ENCODE peak calls at places on chromosomes 11 and 22, in four cellular contexts. J is HL-60, H is K562, M is GM12878. K is an unnamed sample.

GRCh38 chr11:119501777-119502405 is 78.9 kb upstream of the THY1 start:
- DNase-seq in M (no peak), J (no peak), H (no peak), K (no peak)

GRCh38 chr11:29634248-29634647 is 382.6 kb downstream of the KCNA4 start:
- DNase-seq in M (no peak), H (no peak), J (no peak), K (no peak)

GRCh38 chr11:12473366-12473765 is 96.0 kb downstream of the PARVA start:
- DNase-seq in J (no peak), M (no peak), H (no peak), K (no peak)

GRCh38 chr11:13301522-13301921 is 23.9 kb downstream of the BMAL1 start:
- DNase-seq in M (no peak), H (no peak), J (no peak), K (no peak)

GRCh38 chr11:129658558-129658882 is 157.1 kb upstream of the TMEM45B start:
- DNase-seq in J (no peak), H (no peak), M (no peak), K (no peak)

GRCh38 chr11:43969543-43969942 is 27.1 kb downstream of the C11orf96 start:
- DNase-seq in H (no peak), M (no peak), J (no peak), K (no peak)

GRCh38 chr11:70579376-70579955 is 181.1 kb downstream of the CTTN start:
- DNase-seq in H (no peak), M (no peak), J (no peak), K (no peak)

GRCh38 chr11:34223021-34223813 is 117.8 kb downstream of the NAT10 start:
- DNase-seq in M (no peak), J (no peak), H (no peak), K (no peak)

GRCh38 chr11:132653237-132653636 is 879.1 kb downstream of the OPCML start:
- DNase-seq in M (no peak), H (no peak), J (no peak), K (no peak)

GRCh38 chr11:120950880-120951279 is 73.0 kb upstream of the TBCEL start:
- DNase-seq in M (no peak), H (no peak), J (no peak), K (no peak)

GRCh38 chr22:19046719-19047609 is 75.2 kb downstream of the DGCR2 start:
- DNase-seq in M (no peak), H (no peak), J (no peak), K (no peak)

GRCh38 chr11:43686207-43686606 is 5.7 kb downstream of the HSD17B12 start:
- DNase-seq in M (no peak), J (no peak), H (no peak), K (no peak)

GRCh38 chr22:34975721-34976120 is 90.2 kb upstream of the ISX start:
- DNase-seq in M (no peak), J (no peak), H (no peak), K (no peak)

GRCh38 chr22:44665115-44665514 is 36.9 kb upstream of the PRR5 start:
- DNase-seq in M (no peak), J (no peak), H (no peak), K (no peak)

GRCh38 chr22:32808038-32808445 is 6.5 kb downstream of the TIMP3 start:
- DNase-seq in H (no peak), J (no peak), M (no peak), K (no peak)

GRCh38 chr22:32804036-32804435 is 2.5 kb downstream of the TIMP3 start:
- DNase-seq in H (no peak), J (no peak), M (no peak), K (no peak)

GRCh38 chr22:32804823-32805585 is 3.5 kb downstream of the TIMP3 start:
- DNase-seq in H (no peak), M (no peak), J (no peak), K (no peak)

GRCh38 chr22:32805586-32805881 is 4.0 kb downstream of the TIMP3 start:
- DNase-seq in M (no peak), H (no peak), J (no peak), K (no peak)

GRCh38 chr22:32806296-32806695 is 4.8 kb downstream of the TIMP3 start:
- DNase-seq in J (no peak), H (no peak), M (no peak), K (no peak)
- TF ChIP-seq POLR2AphosphoS5 in J (no peak), H (no peak), M (no peak), K (no peak)

DNA sequence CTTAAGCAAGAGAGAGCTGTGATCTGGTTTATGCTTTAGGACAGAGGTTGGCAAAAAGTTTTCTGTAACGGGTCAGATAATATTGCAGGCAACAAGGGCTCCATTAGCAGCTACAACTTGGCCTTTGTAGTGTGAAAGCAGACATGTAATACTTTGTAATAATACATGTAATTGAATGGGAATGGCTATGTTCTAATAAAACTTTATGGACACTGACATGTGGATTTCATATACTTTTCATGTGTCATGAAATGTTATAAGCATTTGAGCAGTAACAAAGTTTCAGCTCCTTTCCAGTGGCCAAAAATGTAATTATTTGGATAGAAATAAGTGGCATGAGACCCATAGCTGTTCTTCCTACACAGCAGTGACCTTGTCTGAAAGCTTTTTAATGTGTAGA is 3.1 kb downstream of the DYNC2H1 start:
- DNase-seq in H (no peak), M (no peak), J (no peak), K (no peak)
- TF ChIP-seq SPI1 in H (no peak), M (no peak), J (no peak), K (no peak)

DNA sequence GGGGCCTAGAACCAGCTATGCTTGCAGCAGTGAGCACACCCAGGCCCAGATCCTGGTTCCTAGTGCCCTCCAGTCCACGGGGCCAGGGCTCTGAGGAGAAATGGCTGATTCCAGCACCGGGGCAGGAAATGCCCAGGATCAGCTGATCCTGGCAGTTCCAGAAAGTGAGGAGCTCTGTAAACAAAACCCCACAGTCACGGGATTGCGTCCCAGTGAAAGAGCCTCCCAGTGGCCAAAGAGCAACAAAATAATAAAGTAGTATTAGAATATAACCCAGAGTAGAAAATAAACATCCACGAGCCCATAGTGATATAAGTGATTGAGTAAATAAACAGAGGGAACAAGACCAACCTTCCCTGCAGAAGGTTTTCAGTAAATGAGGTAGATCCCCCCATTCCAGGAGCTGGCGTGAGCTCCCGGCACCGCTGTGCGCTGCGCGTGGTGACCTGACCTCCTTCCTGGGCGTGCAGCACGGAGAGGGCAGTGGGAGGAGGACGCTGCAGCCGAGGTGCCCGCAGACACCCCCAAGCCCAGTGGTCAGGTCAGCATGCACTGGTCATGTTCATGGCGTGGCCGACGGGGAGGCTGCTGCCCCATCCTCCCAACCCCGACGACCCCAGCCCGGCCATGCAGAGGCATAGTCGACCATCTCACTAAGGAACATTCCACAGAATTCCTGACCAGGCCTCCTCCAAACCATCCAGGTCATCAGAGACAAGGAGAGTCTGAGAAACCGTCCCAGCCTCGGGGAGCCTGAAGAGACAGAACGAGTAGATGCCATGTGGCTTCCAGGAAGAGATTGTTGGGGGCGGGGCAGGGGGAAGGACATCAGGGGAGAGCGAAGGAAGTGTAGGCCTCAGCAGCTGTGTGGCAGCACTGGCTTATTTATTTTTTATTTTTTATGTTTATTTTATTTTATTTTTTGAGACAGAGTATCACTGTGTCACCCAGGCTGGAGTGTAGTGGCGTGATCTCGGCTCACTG is 19.9 kb downstream of the PTDSS2 start:
- DNase-seq in H (no peak), J (no peak), M (no peak), K (no peak)
- TF ChIP-seq POLR2AphosphoS5 in H (no peak), J (no peak), M (no peak), K (no peak)

GRCh38 chr22:46007848-46008261 is 30.9 kb upstream of the WNT7B start:
- DNase-seq in J (no peak), H (no peak), M (no peak), K (no peak)

GRCh38 chr22:46008836-46009596 is 32.1 kb upstream of the WNT7B start:
- DNase-seq in M (no peak), H (no peak), J (no peak), K (no peak)

GRCh38 chr22:46009730-46010129 is 32.8 kb upstream of the WNT7B start:
- DNase-seq in H (no peak), J (no peak), M (no peak), K (no peak)

GRCh38 chr22:46007003-46007847 is 30.3 kb upstream of the WNT7B start:
- DNase-seq in J (peak), H (no peak), M (no peak), K (no peak)

GRCh38 chr22:46008291-46008690 is 31.3 kb upstream of the WNT7B start:
- DNase-seq in J (no peak), M (no peak), H (no peak), K (no peak)
- TF ChIP-seq SPI1 in J (no peak), M (no peak), H (no peak), K (no peak)

GRCh38 chr11:115462757-115463156 is 41.5 kb downstream of the CADM1 start:
- DNase-seq in M (no peak), H (no peak), J (no peak), K (no peak)
- TF ChIP-seq POLR2AphosphoS5 in M (no peak), H (no peak), J (no peak), K (no peak)

GRCh38 chr11:9574556-9574805 is 1.0 kb downstream of the WEE1 start:
- DNase-seq in M (no peak), J (no peak), H (no peak), K (no peak)
- TF ChIP-seq SPI1 in M (no peak), J (no peak), H (no peak), K (no peak)

GRCh38 chr11:22702022-22702421 is 35.6 kb downstream of the GAS2 start:
- DNase-seq in M (no peak), H (no peak), J (no peak), K (no peak)

GRCh38 chr11:22707119-22707899 is 40.9 kb downstream of the GAS2 start:
- DNase-seq in M (no peak), J (no peak), H (no peak), K (no peak)

GRCh38 chr11:22699388-22699787 is 33.0 kb downstream of the GAS2 start:
- DNase-seq in H (no peak), M (no peak), J (no peak), K (no peak)

GRCh38 chr11:22703561-22703960 is 37.1 kb downstream of the GAS2 start:
- DNase-seq in M (no peak), J (no peak), H (no peak), K (no peak)

GRCh38 chr11:22703040-22703439 is 36.6 kb downstream of the GAS2 start:
- DNase-seq in M (peak), H (no peak), J (no peak), K (no peak)
- TF ChIP-seq POLR2AphosphoS5 in M (no peak), H (no peak), J (no peak), K (no peak)

GRCh38 chr11:110095554-110095953 is 2.4 kb downstream of the ZC3H12C start:
- DNase-seq in H (no peak), M (no peak), J (no peak), K (no peak)
- TF ChIP-seq SPI1 in H (no peak), M (no peak), J (no peak), K (no peak)

DNA sequence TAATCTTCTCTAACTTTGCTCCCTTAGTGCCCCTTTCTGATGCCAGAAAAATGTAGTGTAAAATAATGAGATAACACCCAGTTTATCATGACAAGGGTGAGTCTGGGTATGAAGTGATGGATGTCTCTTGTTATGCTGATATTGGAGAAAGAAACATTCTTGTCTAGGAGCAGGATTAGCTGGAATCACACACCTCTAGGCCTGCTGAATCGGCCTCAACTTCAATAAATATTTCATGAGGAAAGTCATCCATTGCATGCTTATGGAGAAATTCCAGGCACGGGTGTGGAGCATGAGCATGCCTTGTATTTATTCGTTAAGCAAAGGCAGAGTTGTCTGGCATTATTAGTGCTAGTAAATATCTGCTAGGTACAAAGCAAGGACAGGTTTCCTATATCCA is 113.4 kb downstream of the NELL1 start:
- DNase-seq in J (no peak), H (no peak), M (no peak), K (no peak)
- TF ChIP-seq POLR2AphosphoS5 in J (no peak), H (no peak), M (no peak), K (no peak)

K was measured in GM12891.